ENCODE peak calls at places on chromosomes 7 and 10, in seven cellular contexts. Z, R, U, A, Y, G and K are unnamed samples.

GRCh38 chr7:28230273-28230672 is 49.7 kb upstream of the JAZF1 start:
- DNase-seq in Z (no peak), R (no peak), U (no peak), A (no peak), Y (no peak), G (no peak), K (no peak)

GRCh38 chr7:79046061-79046460 is 407.4 kb downstream of the MAGI2 start:
- DNase-seq in Z (no peak), R (peak; percentile 23), U (no peak), A (peak; percentile 13), Y (no peak), G (peak; percentile 33), K (no peak)

GRCh38 chr7:101625076-101625914 is 3.8 kb downstream of the MYL10 start:
- DNase-seq in Z (no peak), R (peak; percentile 47), U (peak; percentile 29), A (no peak), Y (no peak), G (no peak), K (no peak)

GRCh38 chr7:76369011-76369410 is 10.2 kb upstream of the YWHAG start:
- DNase-seq in Z (no peak), R (no peak), U (no peak), A (no peak), Y (no peak), G (no peak), K (no peak)

GRCh38 chr7:77415822-77416620 is at the start of gene GSAP:
- DNase-seq in Z (peak; percentile 62), R (peak; percentile 19), U (no peak), A (peak; percentile 43), Y (peak; percentile 26), G (peak; percentile 71), K (peak; percentile 75)

GRCh38 chr10:84095821-84096497 is 43.4 kb upstream of the GHITM start:
- DNase-seq in Z (no peak), R (no peak), U (no peak), A (peak; percentile 13), Y (no peak), G (peak; percentile 81), K (no peak)

GRCh38 chr7:17674956-17675300 is 265.4 kb downstream of the SNX13 start:
- DNase-seq in Z (no peak), R (no peak), U (no peak), A (no peak), Y (no peak), G (peak; percentile 94), K (no peak)

GRCh38 chr10:62924344-62924748 is 108.2 kb upstream of the EGR2 start:
- DNase-seq in Z (peak; percentile 92), R (peak; percentile 51), U (no peak), A (no peak), Y (no peak), G (peak; percentile 30), K (peak; percentile 63)

GRCh38 chr7:1974290-1974689 is 258.5 kb downstream of the MAD1L1 start:
- DNase-seq in Z (no peak), R (no peak), U (no peak), A (no peak), Y (no peak), G (no peak), K (no peak)

GRCh38 chr7:32661929-32662328 is 166.6 kb downstream of the AVL9 start:
- DNase-seq in Z (no peak), R (no peak), U (no peak), A (no peak), Y (no peak), G (no peak), K (no peak)

GRCh38 chr7:5143935-5144903 is 45.8 kb upstream of the WIPI2 start:
- DNase-seq in Z (no peak), R (no peak), U (peak; percentile 1), A (no peak), Y (no peak), G (no peak), K (no peak)

GRCh38 chr7:125878235-125878928 is 948.8 kb upstream of the POT1 start:
- DNase-seq in Z (no peak), R (no peak), U (no peak), A (peak; percentile 3), Y (no peak), G (no peak), K (no peak)

GRCh38 chr7:70694357-70694908 is 437.5 kb upstream of the GALNT17 start:
- DNase-seq in Z (no peak), R (peak; percentile 67), U (peak; percentile 28), A (peak; percentile 26), Y (peak; percentile 58), G (peak; percentile 3), K (no peak)

GRCh38 chr7:13144622-13145021 is 457.2 kb downstream of the ARL4A start:
- DNase-seq in Z (no peak), R (no peak), U (peak; percentile 81), A (peak; percentile 85), Y (no peak), G (no peak), K (no peak)

GRCh38 chr7:142876991-142877910 is 8.3 kb downstream of the TRPV6 start:
- DNase-seq in Z (no peak), R (no peak), U (no peak), A (no peak), Y (no peak), G (no peak), K (no peak)

GRCh38 chr7:53272081-53272480 is 236.6 kb downstream of the POM121L12 start:
- DNase-seq in Z (no peak), R (peak; percentile 84), U (no peak), A (peak; percentile 3), Y (no peak), G (no peak), K (no peak)

GRCh38 chr7:140696024-140696678 is 357 bp upstream of the NDUFB2 start:
- DNase-seq in Z (peak; percentile 95), R (peak; percentile 96), U (peak; percentile 89), A (peak; percentile 95), Y (peak; percentile 92), G (peak; percentile 93), K (no peak)

GRCh38 chr7:27030393-27031001 is 65.3 kb downstream of the HOXA1 start:
- DNase-seq in Z (no peak), R (peak; percentile 3), U (no peak), A (no peak), Y (no peak), G (no peak), K (no peak)

GRCh38 chr10:73494877-73495225 is 973 bp downstream of the PPP3CB start:
- DNase-seq in Z (no peak), R (peak; percentile 0), U (no peak), A (no peak), Y (no peak), G (peak; percentile 31), K (no peak)
- H2BK120ac ChIP-seq in Z (no peak overlapping the region), R (no peak overlapping the region), U (peak overlapping the region; percentile 65), A (no peak overlapping the region), Y (no peak overlapping the region), G (peak overlapping the region; percentile 85), K (no peak overlapping the region)

GRCh38 chr7:47779341-47779771 is 168.9 kb downstream of the PKD1L1 start:
- DNase-seq in Z (no peak), R (no peak), U (no peak), A (no peak), Y (no peak), G (peak; percentile 99), K (no peak)

GRCh38 chr7:47777531-47778152 is 170.6 kb downstream of the PKD1L1 start:
- DNase-seq in Z (no peak), R (no peak), U (no peak), A (no peak), Y (no peak), G (peak; percentile 89), K (no peak)

GRCh38 chr7:47780555-47780954 is 167.7 kb downstream of the PKD1L1 start:
- DNase-seq in Z (no peak), R (no peak), U (no peak), A (no peak), Y (no peak), G (no peak), K (no peak)

GRCh38 chr7:47776335-47776734 is 171.9 kb downstream of the PKD1L1 start:
- DNase-seq in Z (no peak), R (no peak), U (no peak), A (no peak), Y (no peak), G (peak; percentile 75), K (no peak)

GRCh38 chr7:47778153-47778661 is 170.1 kb downstream of the PKD1L1 start:
- DNase-seq in Z (no peak), R (no peak), U (no peak), A (no peak), Y (no peak), G (peak; percentile 88), K (no peak)
- H3K4ac ChIP-seq in Z (no peak overlapping the region), R (no peak overlapping the region), U (peak overlapping the region; percentile 44), A (peak overlapping the region; percentile 61), Y (no peak overlapping the region), G (no peak overlapping the region), K (no peak overlapping the region)

GRCh38 chr7:41694490-41694889 is 8.4 kb downstream of the INHBA start:
- DNase-seq in Z (no peak), R (no peak), U (peak; percentile 22), A (no peak), Y (no peak), G (no peak), K (no peak)

GRCh38 chr7:41691286-41691966 is 11.5 kb downstream of the INHBA start:
- DNase-seq in Z (no peak), R (no peak), U (peak; percentile 32), A (no peak), Y (no peak), G (no peak), K (no peak)

GRCh38 chr7:41695661-41696322 is 7.1 kb downstream of the INHBA start:
- DNase-seq in Z (no peak), R (no peak), U (peak; percentile 87), A (no peak), Y (no peak), G (no peak), K (no peak)

GRCh38 chr7:41696323-41696916 is 6.5 kb downstream of the INHBA start:
- DNase-seq in Z (peak; percentile 81), R (peak; percentile 89), U (peak; percentile 88), A (peak; percentile 93), Y (peak; percentile 82), G (peak; percentile 87), K (peak; percentile 72)

GRCh38 chr7:41693150-41693997 is 9.5 kb downstream of the INHBA start:
- DNase-seq in Z (no peak), R (no peak), U (peak; percentile 64), A (peak; percentile 75), Y (no peak), G (peak; percentile 30), K (no peak)
- H2BK120ac ChIP-seq in Z (no peak overlapping the region), R (no peak overlapping the region), U (peak overlapping the region; percentile 13), A (no peak overlapping the region), Y (no peak overlapping the region), G (no peak overlapping the region), K (no peak overlapping the region)

GRCh38 chr7:3336042-3336665 is 35.1 kb downstream of the SDK1 start:
- DNase-seq in Z (no peak), R (no peak), U (no peak), A (no peak), Y (no peak), G (no peak), K (no peak)

GRCh38 chr7:3338161-3338560 is 37.1 kb downstream of the SDK1 start:
- DNase-seq in Z (no peak), R (no peak), U (no peak), A (peak; percentile 38), Y (no peak), G (no peak), K (no peak)

GRCh38 chr7:3332308-3332707 is 31.3 kb downstream of the SDK1 start:
- DNase-seq in Z (no peak), R (no peak), U (no peak), A (no peak), Y (no peak), G (no peak), K (no peak)

DNA sequence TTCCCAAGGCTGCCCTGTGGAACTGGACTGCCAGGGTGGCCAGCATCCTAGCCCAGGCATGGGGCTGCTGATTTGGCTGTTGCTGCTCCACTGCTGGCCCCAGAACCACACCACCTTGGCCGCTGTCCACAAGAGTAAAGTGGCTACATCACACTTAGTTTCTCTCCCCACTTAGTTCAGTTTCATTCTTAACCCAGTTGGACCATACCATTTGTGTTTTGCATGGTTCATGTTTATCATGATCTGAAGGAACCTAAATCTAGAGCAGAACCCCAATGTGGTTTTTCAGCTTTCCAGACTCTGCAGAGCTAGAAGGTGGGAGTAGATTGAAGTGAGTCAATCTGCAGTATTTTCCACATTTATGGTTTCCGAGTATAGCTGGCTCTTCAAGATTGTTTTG is 32.8 kb downstream of the SDK1 start:
- DNase-seq in Z (no peak), R (no peak), U (no peak), A (no peak), Y (no peak), G (no peak), K (no peak)
- H3K4ac ChIP-seq in Z (no peak overlapping the region), R (no peak overlapping the region), U (no peak overlapping the region), A (no peak overlapping the region), Y (no peak overlapping the region), G (no peak overlapping the region), K (no peak overlapping the region)